ENCODE peak calls at places on chromosomes 3 and 15, in six cellular contexts. N is activated T-helper 1 cell treated with anti-CD3 and anti-CD28 coated beads, Interleukin-12 subunit alpha, Interleukin-12 subunit beta, Interleukin-2, Interleukin-4 antibody, amounts not matched to agents 30 ng/mL and 10 ng/mL and 1 ng/mL, durations not matched to agents 14 hours and 24 hours and 36 hours; Q is HuH-7; U is WTC11; O is stimulated activated CD8-positive, alpha-beta memory T cell treated with anti-CD3 and anti-CD28 coated beads, Interleukin-15, amount 100 ng/mL, for 48 hours; C is stimulated activated naive CD8-positive, alpha-beta T cell treated with anti-CD3 and anti-CD28 coated beads, Interleukin-15, Interleukin-2, amounts not matched to agents 100 U/mL and 50 U/mL, for 24 hours. M is an unnamed sample.

GRCh38 chr3:46461971-46462910 is 2.5 kb downstream of the LTF start:
- DNase-seq in N (no peak), Q (peak; percentile 60), U (no peak), O (no peak), C (no peak), M (no peak)

GRCh38 chr15:50939911-50940310 is 31.4 kb downstream of the AP4E1 start:
- DNase-seq in N (no peak), Q (peak; percentile 15), U (no peak), O (no peak), C (no peak), M (no peak)

GRCh38 chr3:104628185-104628789 is 738.4 kb upstream of the ALCAM start:
- DNase-seq in N (no peak), Q (peak; percentile 24), U (no peak), O (no peak), C (no peak), M (no peak)

GRCh38 chr15:30872341-30872748 is 31.4 kb upstream of the FAN1 start:
- DNase-seq in N (no peak), Q (no peak), U (no peak), O (no peak), C (peak; percentile 5), M (no peak)

GRCh38 chr3:57864853-57865252 is 108.7 kb downstream of the SLMAP start:
- DNase-seq in N (no peak), Q (no peak), U (no peak), O (no peak), C (no peak), M (no peak)

GRCh38 chr3:142608615-142609014 is 12.4 kb downstream of the PLS1 start:
- DNase-seq in N (no peak), Q (no peak), U (no peak), O (no peak), C (no peak), M (no peak)

GRCh38 chr3:163605915-163606314 is 1472.4 kb downstream of the SI start:
- DNase-seq in N (no peak), Q (no peak), U (no peak), O (no peak), C (no peak), M (no peak)

GRCh38 chr3:175940243-175940642 is 1081.1 kb downstream of the NAALADL2 start:
- DNase-seq in N (no peak), Q (no peak), U (no peak), O (no peak), C (no peak), M (peak; percentile 23)

GRCh38 chr15:22880068-22880980 is 41.9 kb downstream of the NIPA2 start:
- DNase-seq in N (no peak), Q (no peak), U (no peak), O (no peak), C (no peak), M (no peak)

GRCh38 chr15:64938192-64938591 is 26.5 kb downstream of the ANKDD1A start:
- DNase-seq in N (no peak), Q (no peak), U (no peak), O (no peak), C (no peak), M (no peak)

GRCh38 chr3:24680214-24680967 is 185.7 kb upstream of the THRB start:
- DNase-seq in N (no peak), Q (peak; percentile 83), U (peak; percentile 83), O (peak; percentile 27), C (peak; percentile 72), M (no peak)

GRCh38 chr15:101262551-101262950 is 10.7 kb upstream of the CHSY1 start:
- DNase-seq in N (no peak), Q (no peak), U (no peak), O (no peak), C (no peak), M (no peak)

GRCh38 chr15:72034859-72035650 is 82.9 kb downstream of the MYO9A start:
- DNase-seq in N (no peak), Q (no peak), U (no peak), O (no peak), C (no peak), M (no peak)

GRCh38 chr3:43198791-43199644 is 87.3 kb upstream of the SNRK start:
- DNase-seq in N (no peak), Q (no peak), U (no peak), O (no peak), C (no peak), M (no peak)

GRCh38 chr3:46423588-46423987 is 16.5 kb downstream of the CCRL2 start:
- DNase-seq in N (no peak), Q (no peak), U (no peak), O (no peak), C (no peak), M (peak; percentile 59)

GRCh38 chr15:82647045-82647834 is at the start of gene CPEB1:
- DNase-seq in N (no peak), Q (no peak), U (peak; percentile 49), O (no peak), C (peak; percentile 54), M (no peak)

GRCh38 chr3:148720873-148721272 is 23.2 kb downstream of the AGTR1 start:
- DNase-seq in N (no peak), Q (no peak), U (no peak), O (no peak), C (no peak), M (no peak)

GRCh38 chr15:48177875-48178611 is at the start of gene MYEF2:
- DNase-seq in N (peak; percentile 70), Q (peak; percentile 56), U (peak; percentile 90), O (peak; percentile 44), C (peak; percentile 79), M (no peak)

GRCh38 chr3:71441217-71441924 is 142.2 kb downstream of the FOXP1 start:
- DNase-seq in N (no peak), Q (no peak), U (no peak), O (no peak), C (peak; percentile 22), M (no peak)

GRCh38 chr3:4906107-4906621 is 73.1 kb upstream of the BHLHE40 start:
- DNase-seq in N (no peak), Q (no peak), U (no peak), O (no peak), C (no peak), M (peak; percentile 57)

GRCh38 chr3:134621824-134622223 is 29.0 kb downstream of the KY start:
- DNase-seq in N (no peak), Q (no peak), U (no peak), O (no peak), C (no peak), M (no peak)

GRCh38 chr3:155948476-155948875 is 78.0 kb downstream of the GMPS start:
- DNase-seq in N (no peak), Q (no peak), U (no peak), O (no peak), C (no peak), M (no peak)

GRCh38 chr3:61343543-61343942 is 92.3 kb upstream of the FHIT start:
- DNase-seq in N (no peak), Q (no peak), U (no peak), O (no peak), C (no peak), M (no peak)

GRCh38 chr3:62797129-62797528 is 78.1 kb downstream of the CADPS start:
- DNase-seq in N (no peak), Q (no peak), U (no peak), O (no peak), C (no peak), M (no peak)

GRCh38 chr15:65653781-65654521 is 32.2 kb downstream of the SLC24A1 start:
- DNase-seq in N (no peak), Q (no peak), U (no peak), O (no peak), C (no peak), M (no peak)

GRCh38 chr3:86923071-86923476 is 67.9 kb downstream of the VGLL3 start:
- DNase-seq in N (no peak), Q (no peak), U (no peak), O (no peak), C (no peak), M (peak; percentile 1)

GRCh38 chr3:43291546-43291945 is 5.2 kb downstream of the SNRK start:
- DNase-seq in N (no peak), Q (no peak), U (no peak), O (no peak), C (no peak), M (no peak)

GRCh38 chr3:10164546-10165393 is at the start of gene IRAK2:
- DNase-seq in N (peak; percentile 51), Q (peak; percentile 91), U (peak; percentile 80), O (peak; percentile 31), C (peak; percentile 77), M (no peak)

GRCh38 chr3:69306239-69307185 is 79.4 kb downstream of the FRMD4B start:
- DNase-seq in N (peak; percentile 60), Q (peak; percentile 14), U (peak; percentile 64), O (peak; percentile 43), C (peak; percentile 67), M (peak; percentile 47)

GRCh38 chr3:46049093-46049492 is 21.8 kb upstream of the XCR1 start:
- DNase-seq in N (no peak), Q (no peak), U (no peak), O (no peak), C (no peak), M (no peak)

GRCh38 chr15:67717776-67718175 is 107.5 kb upstream of the SKOR1 start:
- DNase-seq in N (no peak), Q (no peak), U (no peak), O (no peak), C (no peak), M (no peak)

GRCh38 chr3:140809326-140809725 is 131.5 kb downstream of the TRIM42 start:
- DNase-seq in N (no peak), Q (no peak), U (no peak), O (no peak), C (no peak), M (no peak)

GRCh38 chr3:71641669-71642068 is 58.1 kb upstream of the FOXP1 start:
- DNase-seq in N (no peak), Q (peak; percentile 6), U (no peak), O (no peak), C (no peak), M (no peak)

GRCh38 chr15:80177151-80177550 is 24.4 kb downstream of the FAH start:
- DNase-seq in N (no peak), Q (no peak), U (no peak), O (no peak), C (no peak), M (no peak)

GRCh38 chr15:71780349-71780976 is 29.9 kb upstream of the NR2E3 start:
- DNase-seq in N (peak; percentile 9), Q (peak; percentile 80), U (peak; percentile 81), O (peak; percentile 10), C (peak; percentile 28), M (no peak)

GRCh38 chr3:4413467-4413866 is 53.6 kb downstream of the SUMF1 start:
- DNase-seq in N (no peak), Q (no peak), U (no peak), O (no peak), C (no peak), M (no peak)

GRCh38 chr15:70778258-70779076 is 15.1 kb upstream of the UACA start:
- DNase-seq in N (no peak), Q (no peak), U (no peak), O (no peak), C (no peak), M (no peak)

GRCh38 chr3:139261754-139262632 is 81.8 kb upstream of the MRPS22 start:
- DNase-seq in N (no peak), Q (no peak), U (no peak), O (no peak), C (no peak), M (no peak)

GRCh38 chr15:70244978-70245542 is 147.3 kb upstream of the TLE3 start:
- DNase-seq in N (no peak), Q (no peak), U (no peak), O (no peak), C (no peak), M (no peak)

M was measured in epithelial cell of proximal tubule.